ENCODE peak calls at places on chromosomes 13 and 19, in ten cellular contexts. N is GM12865, Y is fibroblast of lung, C is mucosa of descending colon, G is MM.1S, Q is AG09309, U is transverse colon, K is choroid plexus epithelial cell, D is cardiac fibroblast, S is thoracic aorta. H is an unnamed sample.

GRCh38 chr19:1882089-1882785 is 3.1 kb downstream of the ABHD17A start:
- DNase-seq in N (peak), Y (no peak), C (peak), G (no peak), K (no peak), Q (no peak), D (no peak), S (no peak), U (peak), H (no peak)

GRCh38 chr19:15673176-15673654 is 328 bp downstream of the CYP4F12 start:
- DNase-seq in C (peak), U (peak), G (no peak), Y (no peak), N (no peak), Q (no peak), K (no peak), S (no peak), D (no peak), H (no peak)

GRCh38 chr13:44565881-44566280 is 10.2 kb downstream of the TSC22D1 start:
- DNase-seq in N (no peak), U (no peak), K (peak), C (no peak), Q (no peak), Y (no peak), S (no peak), D (peak), G (no peak), H (no peak)

GRCh38 chr13:92802776-92803175 is 423.8 kb upstream of the GPC6 start:
- DNase-seq in C (no peak), S (no peak), Y (no peak), G (no peak), D (no peak), N (no peak), U (no peak), K (no peak), Q (no peak), H (no peak)

GRCh38 chr13:33746867-33747266 is 71.1 kb upstream of the RFC3 start:
- DNase-seq in N (no peak), K (no peak), U (no peak), S (no peak), D (no peak), Q (no peak), C (no peak), G (no peak), Y (no peak), H (no peak)

GRCh38 chr13:95258619-95259194 is 42.5 kb downstream of the ABCC4 start:
- DNase-seq in K (no peak), U (no peak), Y (no peak), D (no peak), C (no peak), G (no peak), N (no peak), Q (no peak), S (no peak), H (no peak)

GRCh38 chr13:102700088-102701031 is 5.5 kb upstream of the METTL21C start:
- DNase-seq in N (no peak), G (no peak), D (no peak), K (peak), Y (peak), C (no peak), Q (no peak), U (no peak), S (no peak), H (peak)

GRCh38 chr19:19627442-19627715 is 641 bp downstream of the LPAR2 start:
- DNase-seq in Q (no peak), S (no peak), U (no peak), K (no peak), Y (no peak), D (no peak), C (no peak), G (no peak), N (no peak), H (no peak)

GRCh38 chr19:53394974-53395839 is at the start of gene ZNF765:
- DNase-seq in Y (peak), C (peak), D (peak), K (peak), U (peak), S (peak), G (peak), Q (peak), N (peak), H (peak)

GRCh38 chr13:97946951-97947588 is 6.4 kb upstream of the IPO5 start:
- DNase-seq in Q (peak), D (peak), C (no peak), S (no peak), U (no peak), K (peak), Y (peak), G (no peak), N (no peak), H (peak)

GRCh38 chr19:2042485-2043268 is 8.4 kb downstream of the MKNK2 start:
- DNase-seq in S (no peak), N (peak), D (no peak), U (peak), C (peak), G (no peak), Y (no peak), Q (no peak), K (no peak), H (no peak)

GRCh38 chr13:93416943-93417342 is 190.3 kb downstream of the GPC6 start:
- DNase-seq in S (no peak), D (no peak), K (peak), U (no peak), Y (no peak), G (no peak), N (no peak), C (no peak), Q (no peak), H (peak)

GRCh38 chr19:16227837-16228636 is 30.3 kb downstream of the AP1M1 start:
- DNase-seq in C (no peak), Y (no peak), D (no peak), K (no peak), S (no peak), G (no peak), N (no peak), U (no peak), Q (no peak), H (no peak)

GRCh38 chr19:1223018-1223855 is 14.6 kb downstream of the CBARP start:
- DNase-seq in C (no peak), N (peak), U (no peak), Y (no peak), S (no peak), K (peak), G (no peak), D (peak), Q (no peak), H (no peak)

GRCh38 chr13:67048084-67048792 is 181.9 kb downstream of the PCDH9 start:
- DNase-seq in U (no peak), K (peak), Y (peak), N (peak), S (no peak), G (no peak), C (no peak), D (peak), Q (no peak), H (peak)

GRCh38 chr13:25881946-25882574 is 169.8 kb downstream of the SHISA2 start:
- DNase-seq in G (no peak), D (no peak), N (no peak), K (peak), Q (no peak), U (no peak), S (no peak), Y (peak), C (no peak), H (no peak)

GRCh38 chr13:20997301-20998061 is 63.9 kb downstream of the LATS2 start:
- DNase-seq in U (no peak), C (peak), S (no peak), G (no peak), N (no peak), D (peak), Y (peak), K (peak), Q (peak), H (peak)

GRCh38 chr13:47548294-47548825 is 452.7 kb downstream of the SUCLA2 start:
- DNase-seq in C (no peak), D (no peak), S (no peak), Y (peak), G (no peak), Q (no peak), K (no peak), U (no peak), N (no peak), H (no peak)

GRCh38 chr13:28583661-28584091 is 75.3 kb upstream of the POMP start:
- DNase-seq in G (no peak), N (no peak), Y (no peak), Q (no peak), D (no peak), K (no peak), S (no peak), C (no peak), U (no peak), H (no peak)

GRCh38 chr13:106507560-106508274 is 27.7 kb downstream of the EFNB2 start:
- DNase-seq in G (no peak), Y (peak), S (no peak), U (no peak), K (peak), Q (peak), N (peak), D (peak), C (no peak), H (peak)

GRCh38 chr13:20903164-20903475 is 574 bp upstream of the XPO4 start:
- DNase-seq in N (no peak), Q (no peak), D (no peak), K (no peak), C (no peak), S (no peak), Y (no peak), G (no peak), U (no peak), H (no peak)

GRCh38 chr13:99214232-99214631 is 13.6 kb downstream of the UBAC2 start:
- DNase-seq in G (no peak), Y (no peak), K (no peak), C (no peak), Q (no peak), S (no peak), D (no peak), U (no peak), N (peak), H (no peak)

GRCh38 chr19:40284251-40284500 is 969 bp downstream of the AKT2 start:
- DNase-seq in G (no peak), S (no peak), C (no peak), K (peak), U (no peak), N (no peak), Y (no peak), Q (no peak), D (no peak), H (no peak)

GRCh38 chr19:40282920-40283319 is 2.2 kb downstream of the AKT2 start:
- DNase-seq in S (no peak), Y (no peak), G (no peak), Q (peak), K (peak), U (no peak), N (no peak), C (no peak), D (no peak), H (peak)

GRCh38 chr19:40284501-40285352 is at the start of gene AKT2:
- DNase-seq in S (no peak), C (no peak), Q (no peak), Y (peak), K (peak), D (no peak), U (no peak), N (peak), G (peak), H (no peak)

GRCh38 chr19:40282209-40282580 is 3.0 kb downstream of the AKT2 start:
- DNase-seq in D (no peak), S (no peak), U (no peak), G (no peak), K (no peak), N (no peak), Y (no peak), C (no peak), Q (no peak), H (no peak)

GRCh38 chr19:40283414-40284250 is 1.5 kb downstream of the AKT2 start:
- DNase-seq in Q (no peak), G (no peak), Y (peak), S (no peak), K (peak), C (peak), U (no peak), D (no peak), N (no peak), H (no peak)
- H3K4me3 ChIP-seq in Q (peak), G (peak), Y (peak), S (peak), K (peak), C (no peak), U (peak), D (peak), N (peak), H (peak)

GRCh38 chr13:48975926-48976676 is 389 bp downstream of the FNDC3A start:
- DNase-seq in Y (peak), N (peak), S (peak), K (peak), Q (no peak), D (peak), G (peak), C (peak), U (peak), H (no peak)

GRCh38 chr13:48973845-48974431 is 1.8 kb upstream of the FNDC3A start:
- DNase-seq in U (no peak), Y (no peak), N (no peak), D (no peak), K (no peak), C (no peak), G (no peak), S (no peak), Q (no peak), H (no peak)

GRCh38 chr13:48977973-48978372 is 2.3 kb downstream of the FNDC3A start:
- DNase-seq in C (no peak), U (no peak), N (peak), D (peak), G (no peak), S (no peak), K (peak), Q (no peak), Y (no peak), H (no peak)

GRCh38 chr13:48976677-48977625 is 1.2 kb downstream of the FNDC3A start:
- DNase-seq in C (peak), Y (peak), U (peak), D (peak), Q (no peak), N (peak), G (no peak), S (no peak), K (peak), H (no peak)

GRCh38 chr13:48975101-48975925 is at the start of gene FNDC3A:
- DNase-seq in Y (peak), C (peak), S (no peak), D (peak), G (peak), N (peak), Q (no peak), K (peak), U (peak), H (no peak)
- TF ChIP-seq CTCF in Y (no peak), C (no peak), S (no peak), D (peak), G (no peak), N (no peak), Q (no peak), K (peak), U (no peak), H (peak)

GRCh38 chr19:13882419-13882795 is 5.5 kb downstream of the NANOS3 start:
- DNase-seq in K (no peak), G (no peak), S (no peak), Y (no peak), Q (no peak), D (no peak), C (no peak), U (no peak), N (no peak), H (no peak)
- H3K4me3 ChIP-seq in K (no peak), G (no peak), S (no peak), Y (no peak), Q (no peak), D (no peak), C (no peak), U (no peak), N (no peak), H (no peak)

DNA sequence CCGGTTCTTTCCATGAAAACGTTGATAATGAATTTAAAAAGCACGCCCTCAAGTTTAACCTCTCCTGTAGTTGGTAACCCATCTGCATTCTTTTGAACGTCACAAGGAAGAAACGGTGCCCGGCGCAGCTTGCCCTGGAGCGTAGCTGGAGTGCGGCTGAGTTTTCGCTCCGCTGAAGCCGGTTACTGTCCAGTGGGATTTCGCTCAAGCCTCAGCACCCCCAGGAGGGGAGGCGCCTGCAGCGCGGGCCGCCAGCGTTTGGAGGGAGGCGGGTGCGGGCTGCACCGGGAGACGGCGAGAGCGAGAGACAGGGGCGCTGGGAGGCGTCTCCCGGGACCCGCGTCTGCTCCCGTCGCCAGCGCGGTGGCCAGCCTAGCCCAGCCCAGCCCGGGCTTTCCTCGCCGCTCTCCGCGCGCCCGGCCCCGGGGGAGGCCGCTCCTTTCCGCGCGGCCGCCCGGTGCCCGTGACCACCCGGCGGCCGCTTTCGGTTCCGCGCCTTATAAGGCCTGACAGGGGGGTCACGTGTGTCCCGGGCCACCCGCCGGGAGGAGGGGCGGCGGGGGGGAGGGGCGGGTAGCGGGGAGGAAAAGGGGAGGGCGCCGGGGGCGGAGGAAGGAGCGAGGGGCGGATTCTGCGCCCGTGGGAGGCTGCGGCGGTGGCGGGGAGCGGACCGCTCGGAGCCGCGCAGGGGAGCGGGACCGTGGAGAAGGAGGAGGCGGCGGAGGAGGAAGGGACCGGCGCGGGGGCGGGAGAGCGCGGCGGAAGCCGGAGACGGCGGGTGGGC is 8.3 kb upstream of the DGKH start:
- DNase-seq in K (peak), Q (peak), S (peak), Y (peak), N (peak), G (peak), D (peak), C (peak), U (peak), H (no peak)
- TF ChIP-seq CTCF in K (peak), Q (no peak), S (peak), Y (no peak), N (no peak), G (no peak), D (no peak), C (no peak), U (peak), H (no peak)

H was measured in BJ.